ENCODE peak calls at places on chromosomes 7 and 10, in eight cellular contexts. Q is OCI-LY7, A is kidney, F is foreskin fibroblast, N is IMR-90, J is fibroblast of pulmonary artery, G is heart left ventricle, K is endothelial cell. Z is an unnamed sample.

GRCh38 chr7:193538-194256 is 1.3 kb downstream of the FAM20C start:
- DNase-seq in Q (no peak), A (peak; percentile 77), F (no peak), N (no peak), J (no peak), G (no peak), K (no peak), Z (no peak)

GRCh38 chr10:98427011-98427515 is 12.1 kb upstream of the PYROXD2 start:
- DNase-seq in Q (no peak), A (no peak), F (no peak), N (no peak), J (no peak), G (no peak), K (no peak), Z (no peak)

GRCh38 chr10:128576916-128577670 is 450.9 kb upstream of the MKI67 start:
- DNase-seq in Q (no peak), A (no peak), F (no peak), N (no peak), J (no peak), G (no peak), K (no peak), Z (no peak)

GRCh38 chr10:22427890-22428571 is 82.7 kb downstream of the SPAG6 start:
- DNase-seq in Q (no peak), A (no peak), F (peak; percentile 93), N (peak; percentile 90), J (peak; percentile 70), G (no peak), K (no peak), Z (peak; percentile 88)

GRCh38 chr7:128672927-128673517 is 930 bp downstream of the GARIN1A start:
- DNase-seq in Q (peak; percentile 36), A (no peak), F (peak; percentile 21), N (peak; percentile 24), J (peak; percentile 36), G (no peak), K (peak; percentile 38), Z (no peak)

GRCh38 chr7:151990567-151990966 is 34.3 kb downstream of the GALNTL5 start:
- DNase-seq in Q (no peak), A (no peak), F (no peak), N (peak; percentile 17), J (peak; percentile 6), G (no peak), K (no peak), Z (no peak)

GRCh38 chr10:127429601-127430312 is 119.4 kb upstream of the NPS start:
- DNase-seq in Q (no peak), A (no peak), F (no peak), N (no peak), J (no peak), G (no peak), K (no peak), Z (no peak)

GRCh38 chr7:34042406-34042805 is 137.1 kb downstream of the BMPER start:
- DNase-seq in Q (no peak), A (no peak), F (peak; percentile 56), N (peak; percentile 49), J (no peak), G (no peak), K (no peak), Z (no peak)

GRCh38 chr10:19488592-19489280 is 327.5 kb upstream of the PLXDC2 start:
- DNase-seq in Q (no peak), A (peak; percentile 82), F (no peak), N (no peak), J (no peak), G (peak; percentile 69), K (peak; percentile 71), Z (no peak)

GRCh38 chr10:80523776-80524175 is 13.9 kb upstream of the SH2D4B start:
- DNase-seq in Q (no peak), A (no peak), F (no peak), N (no peak), J (no peak), G (no peak), K (no peak), Z (no peak)

GRCh38 chr7:16698200-16698910 is 52.4 kb downstream of the BZW2 start:
- DNase-seq in Q (no peak), A (no peak), F (no peak), N (no peak), J (peak; percentile 23), G (no peak), K (no peak), Z (no peak)

GRCh38 chr7:17026269-17026668 is 144.5 kb upstream of the AGR3 start:
- DNase-seq in Q (no peak), A (no peak), F (no peak), N (no peak), J (no peak), G (no peak), K (no peak), Z (no peak)

DNA sequence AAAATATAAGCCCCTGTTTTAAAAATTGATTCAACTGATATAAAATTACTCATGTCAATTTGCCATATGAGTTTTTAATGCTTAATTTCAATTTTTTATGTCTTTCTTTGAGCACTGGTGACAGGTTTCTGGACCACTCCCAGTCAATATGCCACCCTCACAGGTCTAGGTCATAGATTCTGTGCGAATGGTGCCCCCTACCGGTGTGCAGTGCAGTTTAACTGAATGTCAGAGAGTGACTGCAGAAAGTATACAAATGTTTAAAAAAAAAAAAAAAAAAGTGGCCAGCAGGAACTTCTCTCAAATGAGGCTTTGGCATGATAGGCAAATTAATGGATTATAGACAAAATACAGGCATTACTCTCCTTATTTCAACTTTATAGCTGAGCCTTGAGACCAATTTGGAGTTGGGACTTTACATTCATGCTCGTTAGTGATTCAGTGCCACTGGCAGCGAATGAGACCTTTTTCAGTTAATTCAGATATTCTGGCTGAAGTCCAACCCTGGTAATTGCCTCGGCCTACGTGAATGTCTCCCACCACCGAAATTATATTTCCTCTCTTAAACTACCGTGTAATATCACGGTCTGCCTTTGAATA is 427.6 kb downstream of the PHTF2 start:
- DNase-seq in Q (peak; percentile 26), A (no peak), F (no peak), N (peak; percentile 45), J (peak; percentile 50), G (peak; percentile 44), K (peak; percentile 57), Z (peak; percentile 22)
- TF ChIP-seq CTCF in Q (peak; percentile 76), A (peak; percentile 47), F (peak; percentile 55), N (peak; percentile 52), J (peak; percentile 48), G (peak; percentile 15), K (peak; percentile 64), Z (peak; percentile 54)

GRCh38 chr7:140325600-140325999 is 72.7 kb downstream of the SLC37A3 start:
- DNase-seq in Q (no peak), A (no peak), F (no peak), N (no peak), J (no peak), G (no peak), K (no peak), Z (no peak)

GRCh38 chr7:140324714-140325113 is 73.6 kb downstream of the SLC37A3 start:
- DNase-seq in Q (no peak), A (no peak), F (no peak), N (no peak), J (no peak), G (no peak), K (no peak), Z (no peak)

GRCh38 chr7:140322759-140323158 is 75.6 kb downstream of the SLC37A3 start:
- DNase-seq in Q (no peak), A (no peak), F (no peak), N (no peak), J (no peak), G (no peak), K (no peak), Z (no peak)

GRCh38 chr7:140327261-140327661 is 71.1 kb downstream of the SLC37A3 start:
- DNase-seq in Q (no peak), A (no peak), F (no peak), N (no peak), J (no peak), G (no peak), K (no peak), Z (no peak)

DNA sequence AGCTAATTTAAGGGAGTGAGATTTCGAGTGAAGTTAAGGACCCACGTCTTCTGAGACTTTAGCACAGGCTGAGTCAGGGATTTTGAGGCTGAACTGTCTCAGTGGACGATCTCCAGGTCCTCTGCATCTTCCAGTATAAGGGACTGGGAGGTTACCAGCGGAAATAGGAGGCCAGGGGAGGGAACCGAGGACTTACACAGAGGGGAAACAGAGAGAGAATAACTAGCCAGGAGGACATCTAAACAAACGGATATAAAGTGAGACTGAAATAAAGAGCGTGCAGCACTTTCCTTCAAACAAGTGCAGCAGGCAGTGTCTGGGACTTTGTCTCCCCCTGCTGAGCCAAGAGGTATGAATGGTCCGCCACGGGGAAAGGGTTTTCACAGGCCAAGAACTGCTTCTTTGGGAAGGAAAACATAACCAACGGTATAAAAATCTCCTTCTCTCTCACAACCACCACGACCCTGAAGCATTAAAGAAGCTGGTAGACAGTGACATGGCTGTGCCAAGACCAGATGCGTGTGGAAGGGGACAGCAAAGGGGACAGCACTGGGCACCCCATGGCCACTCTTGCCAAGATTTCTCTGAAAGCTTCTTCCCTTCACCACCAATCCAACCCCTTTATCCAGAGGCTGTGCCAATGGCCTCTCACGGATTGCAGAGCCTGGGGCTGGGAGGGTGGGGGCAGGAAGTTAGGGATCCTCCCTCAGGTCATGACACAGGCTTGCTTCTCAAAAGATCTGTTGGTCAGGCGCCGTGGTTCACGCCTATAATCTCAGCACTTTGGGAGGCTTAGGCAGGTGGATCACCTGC is 72.0 kb downstream of the SLC37A3 start:
- DNase-seq in Q (peak; percentile 60), A (no peak), F (peak; percentile 63), N (peak; percentile 73), J (peak; percentile 75), G (peak; percentile 67), K (peak; percentile 57), Z (peak; percentile 27)
- TF ChIP-seq CTCF in Q (peak; percentile 79), A (peak; percentile 78), F (peak; percentile 87), N (peak; percentile 92), J (peak; percentile 82), G (peak; percentile 62), K (no peak), Z (peak; percentile 90)

GRCh38 chr7:5589819-5590595 is 166.4 kb upstream of the TNRC18 start:
- DNase-seq in Q (no peak), A (no peak), F (no peak), N (no peak), J (no peak), G (no peak), K (no peak), Z (no peak)

GRCh38 chr7:5590596-5591546 is 167.2 kb upstream of the TNRC18 start:
- DNase-seq in Q (no peak), A (no peak), F (no peak), N (peak; percentile 57), J (no peak), G (no peak), K (no peak), Z (no peak)

GRCh38 chr7:5594616-5595544 is 171.2 kb upstream of the TNRC18 start:
- DNase-seq in Q (no peak), A (no peak), F (peak; percentile 32), N (peak; percentile 38), J (no peak), G (no peak), K (no peak), Z (no peak)

GRCh38 chr7:5595545-5596045 is 172.0 kb upstream of the TNRC18 start:
- DNase-seq in Q (no peak), A (no peak), F (peak; percentile 79), N (peak; percentile 76), J (no peak), G (no peak), K (no peak), Z (no peak)

GRCh38 chr7:5591547-5591899 is 167.9 kb upstream of the TNRC18 start:
- DNase-seq in Q (no peak), A (peak; percentile 78), F (peak; percentile 83), N (peak; percentile 80), J (peak; percentile 82), G (no peak), K (peak; percentile 71), Z (peak; percentile 54)
- TF ChIP-seq CTCF in Q (no peak), A (no peak), F (no peak), N (peak; percentile 1), J (no peak), G (no peak), K (no peak), Z (no peak)

GRCh38 chr7:99929730-99930053 is 272 bp upstream of the GJC3 start:
- DNase-seq in Q (no peak), A (no peak), F (no peak), N (no peak), J (no peak), G (no peak), K (no peak), Z (no peak)
- TF ChIP-seq CTCF in Q (no peak), A (no peak), F (no peak), N (no peak), J (no peak), G (no peak), K (no peak), Z (no peak)

Z was measured in AG09319.